ENCODE peak calls at places on chromosomes 4 and X, in six cellular contexts. One of them, this sample, is unnamed.

GRCh38 chrX:136667446-136668168 is 19.6 kb downstream of the CD40LG start:
- DNase-seq in GM23338: no peak
- DNase-seq in SK-N-SH: no peak
- DNase-seq in MM.1S: no peak
- DNase-seq in hepatocyte: no peak
- DNase-seq in PC-3: no peak
- DNase-seq in this sample: no peak

GRCh38 chr4:128060130-128060619 is 937 bp upstream of the LARP1B start:
- DNase-seq in hepatocyte: no peak
- DNase-seq in PC-3: no peak
- DNase-seq in SK-N-SH: peak
- DNase-seq in GM23338: no peak
- DNase-seq in MM.1S: peak
- DNase-seq in this sample: peak

GRCh38 chrX:149230689-149231088 is 274.4 kb downstream of the IDS start:
- DNase-seq in PC-3: no peak
- DNase-seq in MM.1S: no peak
- DNase-seq in SK-N-SH: no peak
- DNase-seq in GM23338: no peak
- DNase-seq in hepatocyte: no peak
- DNase-seq in this sample: no peak

GRCh38 chrX:23493941-23494374 is 159.3 kb downstream of the PTCHD1 start:
- DNase-seq in hepatocyte: no peak
- DNase-seq in SK-N-SH: no peak
- DNase-seq in MM.1S: peak
- DNase-seq in PC-3: peak
- DNase-seq in GM23338: no peak
- DNase-seq in this sample: no peak

GRCh38 chrX:23931149-23931604 is 23.4 kb downstream of the CXorf58 start:
- DNase-seq in SK-N-SH: no peak
- DNase-seq in GM23338: no peak
- DNase-seq in MM.1S: no peak
- DNase-seq in hepatocyte: peak
- DNase-seq in PC-3: peak
- DNase-seq in this sample: no peak

GRCh38 chr4:147737623-147738022 is 5.7 kb downstream of the ARHGAP10 start:
- DNase-seq in MM.1S: no peak
- DNase-seq in hepatocyte: no peak
- DNase-seq in SK-N-SH: no peak
- DNase-seq in GM23338: peak
- DNase-seq in PC-3: no peak
- DNase-seq in this sample: no peak

GRCh38 chr4:31461425-31461824 is 741.3 kb downstream of the PCDH7 start:
- DNase-seq in PC-3: peak
- DNase-seq in hepatocyte: no peak
- DNase-seq in GM23338: no peak
- DNase-seq in SK-N-SH: no peak
- DNase-seq in MM.1S: no peak
- DNase-seq in this sample: peak

GRCh38 chr4:145011636-145012035 is 86.4 kb downstream of the ANAPC10 start:
- DNase-seq in SK-N-SH: no peak
- DNase-seq in GM23338: no peak
- DNase-seq in MM.1S: no peak
- DNase-seq in hepatocyte: no peak
- DNase-seq in PC-3: no peak
- DNase-seq in this sample: no peak

GRCh38 chr4:2507855-2508254 is 28.6 kb upstream of the FAM193A start:
- DNase-seq in MM.1S: no peak
- DNase-seq in SK-N-SH: no peak
- DNase-seq in GM23338: no peak
- DNase-seq in hepatocyte: no peak
- DNase-seq in PC-3: no peak
- DNase-seq in this sample: no peak

GRCh38 chr4:92969650-92970370 is 666.0 kb downstream of the GRID2 start:
- DNase-seq in hepatocyte: peak
- DNase-seq in SK-N-SH: no peak
- DNase-seq in MM.1S: no peak
- DNase-seq in PC-3: peak
- DNase-seq in GM23338: no peak
- DNase-seq in this sample: peak

GRCh38 chr4:66575024-66575696 is 904.9 kb upstream of the EPHA5 start:
- DNase-seq in hepatocyte: peak
- DNase-seq in MM.1S: no peak
- DNase-seq in GM23338: no peak
- DNase-seq in SK-N-SH: no peak
- DNase-seq in PC-3: peak
- DNase-seq in this sample: no peak

GRCh38 chr4:34046580-34046979 is 2197.7 kb downstream of the ARAP2 start:
- DNase-seq in MM.1S: no peak
- DNase-seq in SK-N-SH: no peak
- DNase-seq in hepatocyte: peak
- DNase-seq in GM23338: no peak
- DNase-seq in PC-3: peak
- DNase-seq in this sample: peak

GRCh38 chrX:33908074-33908473 is 224.0 kb downstream of the FAM47A start:
- DNase-seq in SK-N-SH: no peak
- DNase-seq in MM.1S: no peak
- DNase-seq in GM23338: peak
- DNase-seq in PC-3: no peak
- DNase-seq in hepatocyte: no peak
- DNase-seq in this sample: no peak

GRCh38 chr4:153107246-153107645 is 97.0 kb upstream of the TRIM2 start:
- DNase-seq in SK-N-SH: no peak
- DNase-seq in PC-3: no peak
- DNase-seq in GM23338: no peak
- DNase-seq in MM.1S: no peak
- DNase-seq in hepatocyte: no peak
- DNase-seq in this sample: no peak

DNA sequence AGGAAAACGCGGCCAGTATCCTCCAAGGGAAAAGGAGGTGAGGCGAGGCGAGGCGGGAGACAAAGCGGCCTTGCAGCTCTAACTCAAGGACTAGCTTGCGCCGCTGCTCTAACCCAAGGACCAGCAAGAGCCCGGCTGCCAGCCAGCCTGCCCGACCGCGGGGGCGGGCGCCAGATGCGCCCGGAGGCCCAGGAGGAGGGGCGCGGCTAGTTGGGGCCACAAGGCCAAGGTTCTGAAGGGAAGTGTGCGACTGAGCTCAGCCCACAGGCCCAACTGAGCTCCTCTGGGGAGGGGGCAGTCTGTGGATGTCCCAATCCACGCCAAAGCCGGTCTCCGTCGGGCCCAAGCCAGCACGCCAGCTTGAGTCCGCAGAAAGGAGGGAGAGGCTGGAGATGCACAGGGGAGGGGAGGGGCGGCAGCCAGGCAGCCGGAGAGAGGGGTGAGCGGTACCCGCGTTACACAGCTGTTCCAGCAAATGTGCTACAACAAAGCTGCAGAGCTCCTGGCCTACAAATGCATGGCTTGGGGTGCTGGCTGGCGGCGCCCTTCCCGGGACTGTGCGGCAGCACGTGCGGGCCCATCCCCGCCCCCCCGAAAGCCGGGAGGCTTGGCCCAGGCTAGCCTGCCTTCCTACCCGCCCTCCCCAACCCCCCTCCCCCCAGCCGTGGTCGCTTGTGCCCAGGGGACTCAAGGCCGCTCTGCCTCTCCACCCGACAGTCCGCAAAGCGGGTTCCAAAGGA is 637 bp downstream of the AMER1 start:
- DNase-seq in PC-3: peak
- DNase-seq in MM.1S: peak
- DNase-seq in SK-N-SH: peak
- DNase-seq in GM23338: peak
- DNase-seq in hepatocyte: peak
- DNase-seq in this sample: peak
- TF ChIP-seq EZH2phosphoT487 in PC-3: no peak
- TF ChIP-seq EZH2phosphoT487 in MM.1S: no peak
- TF ChIP-seq EZH2phosphoT487 in SK-N-SH: no peak
- TF ChIP-seq EZH2phosphoT487 in GM23338: no peak
- TF ChIP-seq EZH2phosphoT487 in hepatocyte: no peak
- TF ChIP-seq EZH2phosphoT487 in this sample: no peak

DNA sequence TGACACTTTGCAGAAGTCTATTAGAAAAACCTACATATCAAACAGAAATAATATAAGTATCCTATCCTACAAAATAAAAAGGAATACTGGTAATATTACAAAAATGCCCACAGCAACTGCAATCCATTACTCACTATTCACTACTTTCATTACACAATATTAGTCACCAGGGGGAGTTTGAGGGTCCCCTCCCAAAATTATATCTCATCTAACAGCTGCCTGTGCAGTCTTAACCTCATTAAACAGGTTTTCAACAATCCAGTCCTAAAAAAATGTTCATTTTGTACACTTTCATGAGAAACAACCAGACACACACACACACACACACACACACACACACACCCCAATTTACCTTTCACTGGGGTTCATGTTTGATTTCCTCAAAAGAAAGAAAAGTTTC is 2.9 kb downstream of the CLOCK start:
- DNase-seq in SK-N-SH: peak
- DNase-seq in GM23338: no peak
- DNase-seq in PC-3: peak
- DNase-seq in hepatocyte: no peak
- DNase-seq in MM.1S: no peak
- DNase-seq in this sample: peak
- TF ChIP-seq EZH2phosphoT487 in SK-N-SH: no peak
- TF ChIP-seq EZH2phosphoT487 in GM23338: no peak
- TF ChIP-seq EZH2phosphoT487 in PC-3: no peak
- TF ChIP-seq EZH2phosphoT487 in hepatocyte: no peak
- TF ChIP-seq EZH2phosphoT487 in MM.1S: no peak
- TF ChIP-seq EZH2phosphoT487 in this sample: no peak

GRCh38 chr4:53734584-53735363 is 143.5 kb upstream of the LNX1 start:
- DNase-seq in hepatocyte: no peak
- DNase-seq in GM23338: no peak
- DNase-seq in SK-N-SH: no peak
- DNase-seq in MM.1S: no peak
- DNase-seq in PC-3: peak
- DNase-seq in this sample: peak
- TF ChIP-seq EZH2phosphoT487 in hepatocyte: no peak
- TF ChIP-seq EZH2phosphoT487 in GM23338: no peak
- TF ChIP-seq EZH2phosphoT487 in SK-N-SH: no peak
- TF ChIP-seq EZH2phosphoT487 in MM.1S: no peak
- TF ChIP-seq EZH2phosphoT487 in PC-3: no peak
- TF ChIP-seq EZH2phosphoT487 in this sample: no peak

GRCh38 chrX:124530803-124531202 is 184.4 kb downstream of the SH2D1A start:
- DNase-seq in MM.1S: no peak
- DNase-seq in PC-3: no peak
- DNase-seq in SK-N-SH: no peak
- DNase-seq in GM23338: no peak
- DNase-seq in hepatocyte: no peak
- DNase-seq in this sample: no peak

GRCh38 chrX:124518888-124519287 is 172.5 kb downstream of the SH2D1A start:
- DNase-seq in GM23338: no peak
- DNase-seq in MM.1S: no peak
- DNase-seq in hepatocyte: no peak
- DNase-seq in PC-3: peak
- DNase-seq in SK-N-SH: no peak
- DNase-seq in this sample: peak

GRCh38 chrX:124529786-124530185 is 183.4 kb downstream of the SH2D1A start:
- DNase-seq in hepatocyte: no peak
- DNase-seq in GM23338: no peak
- DNase-seq in PC-3: no peak
- DNase-seq in MM.1S: no peak
- DNase-seq in SK-N-SH: no peak
- DNase-seq in this sample: no peak

DNA sequence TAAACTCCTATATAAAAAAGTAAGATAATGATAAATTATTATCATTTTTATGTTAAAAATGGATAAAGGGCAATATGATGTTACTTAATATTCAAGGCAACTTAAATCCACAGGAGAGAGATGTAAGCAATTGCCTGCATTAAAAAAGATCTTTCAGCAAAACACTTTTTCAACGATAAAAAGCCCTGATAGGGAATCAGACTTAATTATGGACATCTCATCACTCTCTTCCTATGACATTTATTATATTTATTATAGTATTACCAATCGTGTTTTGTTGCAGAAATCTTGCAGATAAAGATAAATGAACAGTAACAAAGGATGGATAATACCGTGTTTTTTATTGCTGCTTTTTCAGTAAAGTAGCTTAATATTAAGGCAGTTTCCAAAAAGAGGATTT is 178.5 kb downstream of the SH2D1A start:
- DNase-seq in hepatocyte: no peak
- DNase-seq in GM23338: no peak
- DNase-seq in MM.1S: no peak
- DNase-seq in SK-N-SH: peak
- DNase-seq in PC-3: no peak
- DNase-seq in this sample: no peak
- TF ChIP-seq EZH2phosphoT487 in hepatocyte: no peak
- TF ChIP-seq EZH2phosphoT487 in GM23338: no peak
- TF ChIP-seq EZH2phosphoT487 in MM.1S: no peak
- TF ChIP-seq EZH2phosphoT487 in SK-N-SH: no peak
- TF ChIP-seq EZH2phosphoT487 in PC-3: no peak
- TF ChIP-seq EZH2phosphoT487 in this sample: no peak